ENCODE peak calls at places on chromosomes 5 and 9, in seven cellular contexts. N is GM10248; O is psoas muscle; B is T-helper 22 cell; I is HS-5; J is CD4-positive, alpha-beta T cell; A is cardiac fibroblast. S is an unnamed sample.

GRCh38 chr9:75238311-75238976 is 150.1 kb downstream of the OSTF1 start:
- DNase-seq in N (peak; percentile 39), O (no peak), B (peak; percentile 3), I (no peak), J (peak; percentile 38), A (peak; percentile 86), S (peak; percentile 60)

GRCh38 chr5:43063731-43064171 is 23.6 kb upstream of the ANXA2R start:
- DNase-seq in N (no peak), O (peak; percentile 59), B (no peak), I (no peak), J (no peak), A (peak; percentile 21), S (no peak)

GRCh38 chr9:126743046-126743445 is 61.8 kb upstream of the ZBTB43 start:
- DNase-seq in N (no peak), O (no peak), B (no peak), I (no peak), J (no peak), A (no peak), S (no peak)

GRCh38 chr5:150582281-150582791 is 58.1 kb upstream of the SYNPO start:
- DNase-seq in N (no peak), O (no peak), B (no peak), I (no peak), J (peak; percentile 19), A (peak; percentile 32), S (no peak)

GRCh38 chr9:138022121-138022741 is 144.6 kb downstream of the CACNA1B start:
- DNase-seq in N (peak; percentile 29), O (peak; percentile 27), B (no peak), I (no peak), J (no peak), A (no peak), S (no peak)

GRCh38 chr5:29203049-29203448 is 1990.4 kb upstream of the CDH6 start:
- DNase-seq in N (no peak), O (no peak), B (no peak), I (no peak), J (no peak), A (no peak), S (no peak)

GRCh38 chr5:60280943-60281342 is 387.4 kb upstream of the PDE4D start:
- DNase-seq in N (no peak), O (no peak), B (no peak), I (no peak), J (no peak), A (no peak), S (no peak)

GRCh38 chr9:36485647-36486453 is 85.8 kb upstream of the RNF38 start:
- DNase-seq in N (no peak), O (no peak), B (no peak), I (no peak), J (no peak), A (no peak), S (no peak)